ENCODE peak calls at places on chromosomes 12 and 14, in eight cellular contexts. U is epithelial cell of esophagus, E is mucosa of descending colon, O is thyroid gland, S is stomach, M is thoracic aorta, Z is BE2C, F is fibroblast of lung. V is an unnamed sample.

GRCh38 chr12:104263580-104264358 is 39.8 kb upstream of the EID3 start:
- DNase-seq in F (peak; percentile 37), Z (no peak), S (no peak), O (no peak), M (no peak), U (peak; percentile 98), E (no peak), V (no peak)

GRCh38 chr12:78698747-78699146 is 165.8 kb upstream of the SYT1 start:
- DNase-seq in M (no peak), U (peak; percentile 76), O (no peak), F (no peak), Z (no peak), E (no peak), S (no peak), V (no peak)

GRCh38 chr14:36508418-36509051 is 11.5 kb downstream of the NKX2-1 start:
- DNase-seq in O (peak; percentile 78), F (no peak), M (no peak), E (no peak), Z (no peak), U (no peak), S (no peak), V (no peak)

GRCh38 chr12:66388512-66388911 is 86.2 kb downstream of the HELB start:
- DNase-seq in E (no peak), O (no peak), S (no peak), Z (no peak), M (no peak), U (no peak), F (no peak), V (no peak)

GRCh38 chr12:24025153-24025798 is 75.8 kb upstream of the SOX5 start:
- DNase-seq in M (no peak), Z (no peak), S (no peak), F (peak; percentile 31), U (peak; percentile 14), O (no peak), E (no peak), V (no peak)

GRCh38 chr14:22097072-22097471 is 423.5 kb upstream of the OR4E1 start:
- DNase-seq in O (no peak), U (no peak), M (no peak), E (no peak), F (no peak), S (no peak), Z (no peak), V (no peak)

GRCh38 chr12:1797011-1797901 is 23.1 kb upstream of the LRTM2 start:
- DNase-seq in Z (no peak), E (peak; percentile 86), M (no peak), S (peak; percentile 63), U (no peak), F (no peak), O (peak; percentile 49), V (peak; percentile 51)

GRCh38 chr12:45259732-45260480 is 44.0 kb downstream of the ANO6 start:
- DNase-seq in O (no peak), E (no peak), M (no peak), U (peak; percentile 56), S (no peak), Z (no peak), F (peak; percentile 73), V (no peak)

GRCh38 chr12:93377252-93377542 is 528 bp upstream of the NUDT4 start:
- DNase-seq in E (no peak), O (no peak), U (no peak), S (no peak), Z (no peak), F (no peak), M (peak; percentile 56), V (no peak)

GRCh38 chr14:101219896-101220703 is 316.6 kb upstream of the RTL1 start:
- DNase-seq in U (no peak), O (no peak), E (no peak), F (no peak), Z (no peak), M (no peak), S (peak; percentile 25), V (no peak)

GRCh38 chr12:12881495-12881894 is 9.9 kb upstream of the GPRC5A start:
- DNase-seq in F (no peak), M (no peak), U (peak; percentile 80), O (no peak), S (no peak), Z (no peak), E (peak; percentile 66), V (no peak)

GRCh38 chr12:84553331-84554117 is 359.1 kb downstream of the SLC6A15 start:
- DNase-seq in M (no peak), Z (no peak), E (no peak), F (no peak), S (no peak), U (no peak), O (no peak), V (no peak)

GRCh38 chr14:23575086-23575485 is 3.5 kb downstream of the JPH4 start:
- DNase-seq in O (no peak), S (peak; percentile 14), U (no peak), F (no peak), Z (no peak), E (no peak), M (no peak), V (no peak)

GRCh38 chr14:72892879-72893635 is 844 bp downstream of the DPF3 start:
- DNase-seq in O (no peak), U (peak; percentile 38), E (peak; percentile 63), M (no peak), F (no peak), Z (peak; percentile 50), S (no peak), V (no peak)

GRCh38 chr12:123263196-123263817 is 8.3 kb downstream of the CDK2AP1 start:
- DNase-seq in F (no peak), O (no peak), M (no peak), Z (no peak), S (no peak), U (no peak), E (no peak), V (no peak)

GRCh38 chr12:25052191-25053020 is 103.5 kb upstream of the BCAT1 start:
- DNase-seq in O (no peak), U (peak; percentile 11), M (no peak), Z (no peak), S (no peak), E (no peak), F (no peak), V (no peak)
- H3K4me3 ChIP-seq in O (no peak overlapping the region), U (peak overlapping the region; percentile 32), M (peak overlapping the region; percentile 71), Z (no peak overlapping the region), S (peak overlapping the region; percentile 33), E (peak overlapping the region; percentile 12), F (no peak overlapping the region), V (no peak overlapping the region)

GRCh38 chr14:74085047-74085637 is 386 bp downstream of the LIN52 start:
- DNase-seq in O (no peak), M (no peak), F (peak; percentile 36), S (no peak), Z (no peak), U (peak; percentile 48), E (no peak), V (no peak)

GRCh38 chr14:74084277-74085046 is at the start of the genes ALDH6A1 and LIN52:
- DNase-seq in S (peak; percentile 99), F (peak; percentile 100), U (peak; percentile 100), E (peak; percentile 97), O (peak; percentile 100), M (peak; percentile 100), Z (peak; percentile 100), V (peak; percentile 100)

GRCh38 chr14:74083784-74084276 is 423 bp downstream of the ALDH6A1 start:
- DNase-seq in Z (no peak), M (no peak), S (no peak), F (no peak), U (no peak), E (no peak), O (no peak), V (no peak)

GRCh38 chr14:74083161-74083560 is 1.1 kb downstream of the ALDH6A1 start:
- DNase-seq in Z (no peak), U (no peak), M (no peak), O (no peak), F (no peak), S (no peak), E (no peak), V (no peak)

GRCh38 chr14:74085828-74086227 is 1.1 kb downstream of the LIN52 start:
- DNase-seq in O (no peak), M (no peak), S (no peak), E (no peak), Z (no peak), U (no peak), F (no peak), V (no peak)
- H3K4me3 ChIP-seq in O (no peak overlapping the region), M (peak overlapping the region; percentile 90), S (peak overlapping the region; percentile 85), E (no peak overlapping the region), Z (peak overlapping the region; percentile 80), U (peak overlapping the region; percentile 93), F (peak overlapping the region; percentile 95), V (peak overlapping the region; percentile 77)

DNA sequence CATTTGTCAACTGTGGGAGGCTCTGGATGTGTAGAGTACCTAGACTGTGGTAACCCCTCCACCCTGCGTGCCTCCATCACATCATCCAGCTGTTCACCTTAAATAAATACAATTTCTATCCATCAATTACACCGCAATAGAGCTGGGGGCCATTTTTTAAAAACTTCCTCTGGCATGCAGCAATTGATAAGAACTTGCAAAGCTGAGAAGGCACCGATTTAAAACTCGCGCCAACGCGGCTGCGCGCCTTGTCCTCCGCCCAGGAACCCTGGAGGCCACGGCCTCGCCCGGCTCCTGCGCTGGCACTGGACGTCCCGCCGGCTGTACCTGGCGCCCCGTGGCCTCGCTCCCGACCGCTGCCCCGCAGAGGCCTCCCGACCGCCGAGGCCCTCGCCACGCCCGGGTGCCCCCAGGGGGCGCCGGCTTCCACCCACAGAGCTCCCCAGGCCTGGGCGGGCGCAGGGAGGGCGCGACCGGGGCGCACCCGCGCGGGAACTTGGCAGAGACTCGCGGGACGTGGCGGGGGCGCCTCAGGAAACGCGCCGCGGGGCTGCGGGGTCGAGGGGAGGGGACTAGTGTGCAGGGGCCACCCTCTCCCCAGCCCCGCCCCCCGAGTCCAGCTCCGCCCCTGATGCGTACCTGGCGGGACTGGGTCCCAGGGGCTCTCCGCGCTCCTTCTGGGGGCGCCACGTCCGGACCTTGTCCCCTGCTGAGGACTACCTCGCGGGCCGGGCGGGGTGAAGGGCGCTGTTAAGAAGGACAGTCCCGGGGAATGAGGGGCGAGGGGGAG is 65.6 kb downstream of the TNFAIP2 start:
- DNase-seq in E (peak; percentile 61), M (no peak), S (peak; percentile 37), O (peak; percentile 37), F (no peak), Z (no peak), U (peak; percentile 10), V (no peak)
- H3K4me3 ChIP-seq in E (no peak overlapping the region), M (peak overlapping the region; percentile 60), S (peak overlapping the region; percentile 52), O (no peak overlapping the region), F (no peak overlapping the region), Z (no peak overlapping the region), U (no peak overlapping the region), V (peak overlapping the region; percentile 5)

GRCh38 chr14:50340945-50341344 is 28.8 kb downstream of the DMAC2L start:
- DNase-seq in S (no peak), O (no peak), U (no peak), M (no peak), Z (peak; percentile 44), F (no peak), E (no peak), V (no peak)

GRCh38 chr14:50344116-50344775 is 32.1 kb downstream of the DMAC2L start:
- DNase-seq in O (no peak), M (no peak), S (no peak), F (no peak), Z (no peak), U (peak; percentile 80), E (no peak), V (no peak)

GRCh38 chr14:50343424-50343823 is 31.3 kb downstream of the DMAC2L start:
- DNase-seq in M (no peak), U (no peak), F (no peak), O (no peak), S (no peak), E (no peak), Z (no peak), V (no peak)

GRCh38 chr14:50340045-50340444 is 27.9 kb downstream of the DMAC2L start:
- DNase-seq in O (no peak), Z (no peak), S (no peak), M (no peak), E (no peak), U (no peak), F (no peak), V (no peak)

GRCh38 chr14:50342211-50343080 is 30.3 kb downstream of the DMAC2L start:
- DNase-seq in E (peak; percentile 63), Z (peak; percentile 76), S (no peak), F (peak; percentile 81), M (no peak), U (peak; percentile 68), O (peak; percentile 75), V (peak; percentile 59)
- H3K4me3 ChIP-seq in E (no peak overlapping the region), Z (no peak overlapping the region), S (peak overlapping the region; percentile 13), F (peak overlapping the region; percentile 32), M (peak overlapping the region; percentile 54), U (no peak overlapping the region), O (no peak overlapping the region), V (peak overlapping the region; percentile 36)